ENCODE peak calls at places on chromosomes 7 and 10, in six cellular contexts. K, H, O, P, T and J are unnamed samples. For H3K27me3 and H3K36me3, the result is how much of the 10 kb centered on the place peaks cover.

GRCh38 chr7:138247081-138247480 is 170.8 kb downstream of the AKR1D1 start:
- DNase-seq in K (no peak), H (no peak), O (no peak), P (peak), T (no peak), J (no peak)

GRCh38 chr7:100396421-100396982 is 23.2 kb downstream of the PILRA start:
- DNase-seq in K (no peak), H (no peak), O (no peak), P (no peak), T (no peak), J (no peak)

GRCh38 chr7:24911213-24911603 is 68.8 kb downstream of the OSBPL3 start:
- DNase-seq in K (no peak), H (no peak), O (no peak), P (peak), T (no peak), J (no peak)

GRCh38 chr7:74441801-74442200 is 11.9 kb upstream of the GTF2IRD1 start:
- DNase-seq in K (no peak), H (no peak), O (no peak), P (no peak), T (no peak), J (peak)

GRCh38 chr7:141014091-141014490 is 661 bp downstream of the MRPS33 start:
- DNase-seq in K (peak), H (no peak), O (no peak), P (peak), T (no peak), J (no peak)

GRCh38 chr7:132656846-132657776 is 80.8 kb upstream of the PLXNA4 start:
- DNase-seq in K (peak), H (no peak), O (no peak), P (no peak), T (no peak), J (peak)

GRCh38 chr7:127107601-127108007 is 145.1 kb downstream of the GRM8 start:
- DNase-seq in K (peak), H (no peak), O (no peak), P (peak), T (peak), J (peak)

GRCh38 chr10:121313119-121313858 is 285.0 kb downstream of the FGFR2 start:
- DNase-seq in K (peak), H (no peak), O (peak), P (no peak), T (peak), J (no peak)

GRCh38 chr7:46157414-46157813 is 236.3 kb upstream of the IGFBP3 start:
- DNase-seq in K (no peak), H (no peak), O (no peak), P (no peak), T (no peak), J (no peak)

GRCh38 chr7:76108540-76109233 is 60.8 kb downstream of the MDH2 start:
- DNase-seq in K (no peak), H (no peak), O (peak), P (peak), T (no peak), J (no peak)

GRCh38 chr10:122419890-122420623 is 34.4 kb upstream of the ARMS2 start:
- DNase-seq in K (no peak), H (no peak), O (no peak), P (peak), T (peak), J (no peak)

GRCh38 chr10:126196225-126196624 is 192.1 kb downstream of the ADAM12 start:
- DNase-seq in K (no peak), H (no peak), O (no peak), P (no peak), T (no peak), J (no peak)
- H3K4me3 ChIP-seq in K (no peak), H (no peak), O (no peak), P (no peak), T (no peak), J (no peak)

DNA sequence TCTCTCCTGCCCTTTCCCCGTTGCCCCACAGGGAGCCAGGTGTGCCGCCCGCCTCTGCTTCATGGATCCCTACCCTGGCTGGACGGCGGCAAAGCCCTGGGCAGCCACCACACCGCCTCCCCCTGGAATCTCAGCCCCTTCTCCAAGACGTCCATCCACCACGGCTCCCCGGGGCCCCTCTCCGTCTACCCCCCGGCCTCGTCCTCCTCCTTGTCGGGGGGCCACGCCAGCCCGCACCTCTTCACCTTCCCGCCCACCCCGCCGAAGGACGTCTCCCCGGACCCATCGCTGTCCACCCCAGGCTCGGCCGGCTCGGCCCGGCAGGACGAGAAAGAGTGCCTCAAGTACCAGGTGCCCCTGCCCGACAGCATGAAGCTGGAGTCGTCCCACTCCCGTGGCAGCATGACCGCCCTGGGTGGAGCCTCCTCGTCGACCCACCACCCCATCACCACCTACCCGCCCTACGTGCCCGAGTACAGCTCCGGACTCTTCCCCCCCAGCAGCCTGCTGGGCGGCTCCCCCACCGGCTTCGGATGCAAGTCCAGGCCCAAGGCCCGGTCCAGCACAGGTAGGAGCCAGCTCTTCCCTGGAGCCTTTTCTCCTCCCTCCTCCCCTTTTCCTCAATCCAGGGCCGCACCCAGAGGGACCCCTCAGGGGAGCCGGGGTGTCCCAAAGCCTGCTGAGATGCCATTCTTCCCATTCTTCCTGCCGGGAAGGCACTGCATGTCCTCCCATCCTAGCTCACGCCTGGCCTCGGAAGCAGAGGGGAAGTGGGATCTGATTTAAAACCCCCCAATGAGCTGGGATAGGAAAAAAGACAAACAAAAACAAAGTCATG is 4.0 kb downstream of the GATA3 start:
- DNase-seq in K (peak), H (no peak), O (no peak), P (no peak), T (peak), J (peak)
- H3K27me3 ChIP-seq in K (half or more), H (half or more), O (under half), P (half or more), T (under half), J (half or more)

GRCh38 chr7:105493196-105493927 is 28.7 kb downstream of the PUS7 start:
- DNase-seq in K (no peak), H (no peak), O (no peak), P (peak), T (no peak), J (no peak)

GRCh38 chr7:105489409-105489808 is 32.7 kb downstream of the PUS7 start:
- DNase-seq in K (no peak), H (no peak), O (no peak), P (no peak), T (no peak), J (no peak)

GRCh38 chr7:105488219-105488571 is 33.9 kb downstream of the PUS7 start:
- DNase-seq in K (no peak), H (no peak), O (no peak), P (no peak), T (no peak), J (no peak)

GRCh38 chr7:105487559-105488218 is 34.4 kb downstream of the PUS7 start:
- DNase-seq in K (no peak), H (no peak), O (no peak), P (peak), T (peak), J (no peak)
- H3K36me3 ChIP-seq in K (under half), H (under half), O (under half), P (under half), T (under half), J (under half)

GRCh38 chr7:22292519-22292918 is 64.4 kb downstream of the RAPGEF5 start:
- DNase-seq in K (no peak), H (no peak), O (no peak), P (no peak), T (no peak), J (no peak)
- H3K4me3 ChIP-seq in K (no peak), H (no peak), O (no peak), P (no peak), T (no peak), J (no peak)